ENCODE peak calls at places on chromosomes 12 and 14, in five cellular contexts. W is NCI-H1092 treated with DMSO at 0.1 percent for 48 hours; I is GM04503; T is right lobe of liver; G is CD8-positive, alpha-beta T cell. Z is an unnamed sample.

GRCh38 chr14:32102152-32102787 is 25.2 kb downstream of the ARHGAP5 start:
- DNase-seq in W (no peak), I (no peak), T (no peak), G (no peak), Z (peak)

GRCh38 chr12:47811581-47812484 is 7.9 kb downstream of the HDAC7 start:
- DNase-seq in W (no peak), I (no peak), T (no peak), G (no peak), Z (no peak)

GRCh38 chr12:32548691-32549412 is 130.2 kb upstream of the DNM1L start:
- DNase-seq in W (no peak), I (peak), T (no peak), G (no peak), Z (no peak)

GRCh38 chr12:50232771-50233209 is 50.5 kb downstream of the LIMA1 start:
- DNase-seq in W (no peak), I (no peak), T (no peak), G (no peak), Z (no peak)

GRCh38 chr12:7114008-7114407 is 5.0 kb upstream of the C1RL start:
- DNase-seq in W (no peak), I (no peak), T (no peak), G (no peak), Z (no peak)

GRCh38 chr12:27345376-27345775 is 12.7 kb downstream of the BMAL2 start:
- DNase-seq in W (no peak), I (no peak), T (no peak), G (no peak), Z (no peak)

GRCh38 chr14:105830171-105830570 is 303.8 kb downstream of the TMEM121 start:
- DNase-seq in W (no peak), I (no peak), T (no peak), G (no peak), Z (no peak)

GRCh38 chr14:99619873-99620834 is 16.1 kb upstream of the CCDC85C start:
- DNase-seq in W (no peak), I (no peak), T (no peak), G (no peak), Z (no peak)

GRCh38 chr14:76106188-76106587 is 45.5 kb upstream of the GPATCH2L start:
- DNase-seq in W (no peak), I (no peak), T (no peak), G (no peak), Z (no peak)

GRCh38 chr12:114013601-114014345 is 47.6 kb upstream of the RBM19 start:
- DNase-seq in W (peak), I (no peak), T (no peak), G (no peak), Z (no peak)

GRCh38 chr14:75306917-75307699 is 28.5 kb downstream of the FOS start:
- DNase-seq in W (peak), I (no peak), T (no peak), G (no peak), Z (no peak)

GRCh38 chr12:131139363-131140068 is 185.8 kb downstream of the ADGRD1 start:
- DNase-seq in W (no peak), I (no peak), T (no peak), G (no peak), Z (no peak)

GRCh38 chr14:99511421-99512109 is 30.4 kb downstream of the CCNK start:
- DNase-seq in W (no peak), I (no peak), T (no peak), G (no peak), Z (no peak)

GRCh38 chr12:69516950-69517349 is 46.8 kb downstream of the FRS2 start:
- DNase-seq in W (no peak), I (no peak), T (no peak), G (no peak), Z (no peak)

GRCh38 chr12:124073636-124074035 is 100.6 kb downstream of the ZNF664 start:
- DNase-seq in W (no peak), I (no peak), T (no peak), G (no peak), Z (no peak)

GRCh38 chr12:2498961-2499500 is 295.7 kb upstream of the FKBP4 start:
- DNase-seq in W (peak), I (no peak), T (no peak), G (no peak), Z (no peak)

GRCh38 chr12:109308534-109309440 is at the start of gene FOXN4:
- DNase-seq in W (peak), I (no peak), T (no peak), G (no peak), Z (no peak)

GRCh38 chr12:122935318-122935717 is 30.9 kb downstream of the ABCB9 start:
- DNase-seq in W (no peak), I (no peak), T (no peak), G (no peak), Z (no peak)

GRCh38 chr12:84789184-84789583 is 123.4 kb downstream of the SLC6A15 start:
- DNase-seq in W (no peak), I (no peak), T (no peak), G (no peak), Z (no peak)

Z was measured in central memory CD4-positive, alpha-beta T cell.